ENCODE peak calls at places on chromosomes 6 and 20, in ten cellular contexts. T is hippocampal formation; A is AG10803; F is prostate gland; S is WTC11; X is RWPE1; H is bronchial epithelial cell; W is NCI-H2081 treated with DMSO at 0.1 percent for 48 hours; E is astrocyte of the cerebellum; D is activated naive CD4-positive, alpha-beta T cell. N is an unnamed sample.

GRCh38 chr6:31267504-31268371 is 4.2 kb downstream of the HLA-C start:
- DNase-seq in T (no peak), A (no peak), F (no peak), S (no peak), X (no peak), H (no peak), W (no peak), E (no peak), D (no peak), N (no peak)

GRCh38 chr6:5950448-5950847 is 56.3 kb downstream of the NRN1 start:
- DNase-seq in T (no peak), A (peak; percentile 29), F (no peak), S (peak; percentile 66), X (no peak), H (peak; percentile 4), W (no peak), E (no peak), D (no peak), N (no peak)

GRCh38 chr6:40789143-40789764 is 202.1 kb upstream of the LRFN2 start:
- DNase-seq in T (no peak), A (no peak), F (no peak), S (no peak), X (no peak), H (no peak), W (no peak), E (no peak), D (no peak), N (no peak)

GRCh38 chr6:36752886-36753506 is 55.4 kb downstream of the RAB44 start:
- DNase-seq in T (no peak), A (no peak), F (no peak), S (no peak), X (no peak), H (no peak), W (no peak), E (no peak), D (no peak), N (no peak)

GRCh38 chr6:14816106-14816864 is 429.6 kb upstream of the JARID2 start:
- DNase-seq in T (peak; percentile 28), A (no peak), F (no peak), S (no peak), X (no peak), H (no peak), W (no peak), E (no peak), D (no peak), N (no peak)

GRCh38 chr6:141877275-141877983 is 255.3 kb upstream of the GJE1 start:
- DNase-seq in T (no peak), A (no peak), F (no peak), S (no peak), X (no peak), H (no peak), W (no peak), E (no peak), D (no peak), N (no peak)

GRCh38 chr6:35663001-35663400 is 25.7 kb downstream of the FKBP5 start:
- DNase-seq in T (no peak), A (no peak), F (peak; percentile 13), S (no peak), X (no peak), H (no peak), W (no peak), E (no peak), D (no peak), N (peak; percentile 49)

GRCh38 chr6:37257320-37257633 is 295 bp upstream of the TBC1D22B start:
- DNase-seq in T (no peak), A (no peak), F (no peak), S (no peak), X (no peak), H (no peak), W (no peak), E (no peak), D (no peak), N (no peak)

GRCh38 chr6:153044295-153044694 is 41.8 kb upstream of the MTRF1L start:
- DNase-seq in T (no peak), A (no peak), F (no peak), S (no peak), X (no peak), H (peak; percentile 68), W (no peak), E (no peak), D (no peak), N (no peak)

GRCh38 chr20:24147961-24148360 is 159.4 kb upstream of the GGTLC1 start:
- DNase-seq in T (no peak), A (no peak), F (no peak), S (no peak), X (no peak), H (no peak), W (no peak), E (no peak), D (no peak), N (peak; percentile 11)

GRCh38 chr6:36323062-36323461 is 13.6 kb downstream of the BNIP5 start:
- DNase-seq in T (no peak), A (peak; percentile 22), F (no peak), S (no peak), X (no peak), H (no peak), W (no peak), E (no peak), D (no peak), N (peak; percentile 66)

GRCh38 chr6:167757821-167758220 is 68.9 kb upstream of the AFDN start:
- DNase-seq in T (no peak), A (no peak), F (no peak), S (no peak), X (no peak), H (no peak), W (no peak), E (no peak), D (no peak), N (no peak)

GRCh38 chr20:41017448-41018042 is 11.1 kb upstream of the TOP1 start:
- DNase-seq in T (no peak), A (no peak), F (no peak), S (no peak), X (peak; percentile 86), H (peak; percentile 91), W (no peak), E (no peak), D (no peak), N (no peak)

GRCh38 chr6:96184798-96185197 is 169.0 kb downstream of the FUT9 start:
- DNase-seq in T (no peak), A (no peak), F (no peak), S (no peak), X (no peak), H (no peak), W (no peak), E (no peak), D (no peak), N (no peak)

GRCh38 chr6:45709834-45710233 is 305.8 kb downstream of the CLIC5 start:
- DNase-seq in T (no peak), A (no peak), F (no peak), S (no peak), X (no peak), H (peak; percentile 37), W (no peak), E (no peak), D (no peak), N (no peak)

GRCh38 chr20:58706975-58707681 is 14.5 kb downstream of the NPEPL1 start:
- DNase-seq in T (no peak), A (no peak), F (peak; percentile 2), S (peak; percentile 8), X (no peak), H (no peak), W (no peak), E (no peak), D (no peak), N (no peak)

GRCh38 chr6:7035837-7036249 is 71.9 kb upstream of the RREB1 start:
- DNase-seq in T (no peak), A (no peak), F (no peak), S (no peak), X (no peak), H (no peak), W (no peak), E (no peak), D (no peak), N (no peak)

GRCh38 chr6:52417675-52418111 is 2.4 kb upstream of the EFHC1 start:
- DNase-seq in T (no peak), A (peak; percentile 85), F (no peak), S (no peak), X (peak; percentile 21), H (peak; percentile 58), W (no peak), E (peak; percentile 66), D (no peak), N (no peak)